ENCODE peak calls at places on chromosome 4, in ten cellular contexts. Q is RKO; X is BJ; V is GM03348; F is lower lobe of right lung; Z is T-cell; D is choroid plexus epithelial cell; R is fibroblast of pulmonary artery; G is RWPE1; T is stimulated activated CD4-positive, alpha-beta T cell treated with anti-CD3 and anti-CD28 coated beads, Interleukin-2, amount 100 ng/mL, for 24 hours. O is an unnamed sample.

GRCh38 chr4:104436542-104436941 is 58.2 kb downstream of the CXXC4 start:
- DNase-seq in G (no peak), V (no peak), R (no peak), D (no peak), T (no peak), Z (no peak), F (no peak), Q (no peak), X (no peak), O (no peak)

GRCh38 chr4:81785338-81785737 is 313.6 kb upstream of the RASGEF1B start:
- DNase-seq in Z (no peak), G (no peak), T (no peak), Q (no peak), X (no peak), R (no peak), V (no peak), D (no peak), F (no peak), O (no peak)

GRCh38 chr4:10115657-10116624 is 658 bp downstream of the WDR1 start:
- DNase-seq in Q (peak), F (peak), T (peak), X (no peak), D (peak), Z (peak), V (peak), R (no peak), G (peak), O (peak)

GRCh38 chr4:188986271-188986689 is 847.0 kb downstream of the TRIML1 start:
- DNase-seq in R (no peak), Z (no peak), X (peak), F (no peak), G (peak), D (peak), V (peak), T (no peak), Q (no peak), O (no peak)

GRCh38 chr4:10180927-10181744 is 64.5 kb upstream of the WDR1 start:
- DNase-seq in T (peak), F (no peak), G (no peak), R (peak), Q (no peak), V (peak), Z (no peak), D (peak), X (no peak), O (no peak)

GRCh38 chr4:825063-825968 is 613 bp downstream of the CPLX1 start:
- DNase-seq in Z (peak), D (peak), R (peak), X (no peak), G (peak), T (peak), V (peak), Q (peak), F (peak), O (no peak)

GRCh38 chr4:38678078-38678477 is 14.1 kb downstream of the KLF3 start:
- DNase-seq in V (peak), D (peak), T (no peak), Z (no peak), R (peak), X (peak), G (no peak), F (no peak), Q (peak), O (no peak)

GRCh38 chr4:2891294-2891693 is 47.6 kb downstream of the ADD1 start:
- DNase-seq in T (no peak), X (no peak), V (peak), R (peak), G (no peak), Q (peak), F (no peak), Z (no peak), D (peak), O (no peak)

GRCh38 chr4:76526585-76526990 is 91.6 kb downstream of the SHROOM3 start:
- DNase-seq in D (peak), V (peak), R (peak), X (no peak), Z (no peak), F (no peak), G (peak), T (no peak), Q (no peak), O (no peak)

GRCh38 chr4:2079926-2080325 is 20.8 kb downstream of the NAT8L start:
- DNase-seq in V (no peak), X (no peak), G (no peak), D (no peak), Q (no peak), T (no peak), Z (no peak), R (no peak), F (no peak), O (no peak)

GRCh38 chr4:150695162-150695561 is 113.2 kb downstream of the MAB21L2 start:
- DNase-seq in Q (no peak), R (no peak), F (no peak), T (no peak), V (no peak), X (no peak), Z (no peak), G (no peak), D (no peak), O (no peak)

GRCh38 chr4:110854021-110854678 is 231.3 kb upstream of the PITX2 start:
- DNase-seq in Z (no peak), D (peak), G (peak), F (no peak), T (no peak), X (no peak), V (peak), Q (no peak), R (peak), O (no peak)